ENCODE peak calls at places on chromosome 11, in eight cellular contexts. P is GM19239; Z is stimulated activated CD8-positive, alpha-beta memory T cell treated with anti-CD3 and anti-CD28 coated beads, Interleukin-7, amount 100 ng/mL, for 1 hour; G is NCI-H69; X is body of pancreas; R is stimulated activated CD4-positive, alpha-beta T cell treated with anti-CD3 and anti-CD28 coated beads, Interleukin-2, amount 100 ng/mL, for 48 hours; L is memory B cell; H is GOT3. F is an unnamed sample.

GRCh38 chr11:96817488-96817887 is 427.7 kb downstream of the JRKL start:
- DNase-seq in X (no peak), R (no peak), G (no peak), H (no peak), Z (no peak), P (no peak), L (no peak), F (no peak)

GRCh38 chr11:45061641-45062040 is 84.8 kb upstream of the PRDM11 start:
- DNase-seq in R (no peak), Z (no peak), G (no peak), L (no peak), P (no peak), X (no peak), H (no peak), F (no peak)

GRCh38 chr11:132361011-132361550 is 990.7 kb downstream of the NTM start:
- DNase-seq in L (no peak), X (no peak), P (no peak), H (no peak), Z (no peak), R (no peak), G (peak; percentile 30), F (no peak)

GRCh38 chr11:6622261-6623171 is 3.3 kb upstream of the TPP1 start:
- DNase-seq in P (no peak), G (peak; percentile 28), X (no peak), H (no peak), Z (no peak), R (no peak), L (no peak), F (no peak)

GRCh38 chr11:114134870-114135269 is 75.4 kb downstream of the ZBTB16 start:
- DNase-seq in H (no peak), X (no peak), R (no peak), L (no peak), Z (no peak), P (no peak), G (no peak), F (no peak)

GRCh38 chr11:57426439-57426753 is 525 bp downstream of the SLC43A3 start:
- DNase-seq in X (peak; percentile 48), L (peak; percentile 7), G (peak; percentile 64), Z (no peak), H (no peak), R (no peak), P (no peak), F (no peak)

GRCh38 chr11:47243454-47243853 is 5.2 kb downstream of the ACP2 start:
- DNase-seq in X (no peak), R (no peak), G (peak; percentile 85), L (no peak), Z (no peak), P (no peak), H (no peak), F (no peak)

GRCh38 chr11:1326435-1327063 is 17.1 kb upstream of the TOLLIP start:
- DNase-seq in X (no peak), Z (no peak), R (no peak), P (no peak), L (no peak), H (no peak), G (peak; percentile 31), F (no peak)

GRCh38 chr11:94938399-94939055 is 34.8 kb downstream of the CWC15 start:
- DNase-seq in X (peak; percentile 54), R (no peak), P (no peak), Z (no peak), G (peak; percentile 84), L (no peak), H (no peak), F (peak; percentile 91)

GRCh38 chr11:76787911-76788596 is 4.9 kb downstream of the TSKU start:
- DNase-seq in Z (no peak), X (peak; percentile 46), G (peak; percentile 84), R (no peak), P (no peak), L (no peak), H (no peak), F (no peak)

GRCh38 chr11:126647735-126648134 is 292.2 kb downstream of the ST3GAL4 start:
- DNase-seq in L (no peak), H (no peak), G (no peak), R (no peak), P (no peak), Z (no peak), X (no peak), F (no peak)

GRCh38 chr11:33980896-33981295 is 70.6 kb upstream of the CAPRIN1 start:
- DNase-seq in R (no peak), P (no peak), H (no peak), G (peak; percentile 93), L (no peak), Z (no peak), X (no peak), F (no peak)

GRCh38 chr11:65770951-65771567 is 9.7 kb downstream of the AP5B1 start:
- DNase-seq in Z (no peak), L (no peak), R (no peak), X (no peak), G (no peak), P (no peak), H (no peak), F (no peak)